ENCODE peak calls at places on chromosomes 12 and 14, in ten cellular contexts. One of them, this sample, is unnamed.

GRCh38 chr12:49055978-49056754 is 4.4 kb downstream of the KMT2D start:
- DNase-seq in HCT116: peak; percentile 35
- DNase-seq in uterus: peak; percentile 67
- DNase-seq in sigmoid colon: peak; percentile 82
- DNase-seq in A549: peak; percentile 75
- DNase-seq in testis: peak; percentile 85
- DNase-seq in lower leg skin: no peak
- DNase-seq in IMR-90: peak; percentile 82
- DNase-seq in ovary: no peak
- DNase-seq in heart left ventricle: peak; percentile 73
- DNase-seq in this sample: peak; percentile 98

GRCh38 chr12:48105321-48105866 is 485 bp downstream of the SENP1 start:
- DNase-seq in lower leg skin: peak; percentile 87
- DNase-seq in testis: no peak
- DNase-seq in heart left ventricle: no peak
- DNase-seq in sigmoid colon: no peak
- DNase-seq in uterus: no peak
- DNase-seq in ovary: no peak
- DNase-seq in A549: peak; percentile 23
- DNase-seq in HCT116: no peak
- DNase-seq in IMR-90: peak; percentile 30
- DNase-seq in this sample: no peak

GRCh38 chr14:56959869-56960268 is 149.6 kb upstream of the OTX2 start:
- DNase-seq in heart left ventricle: no peak
- DNase-seq in uterus: no peak
- DNase-seq in ovary: no peak
- DNase-seq in sigmoid colon: no peak
- DNase-seq in HCT116: no peak
- DNase-seq in testis: no peak
- DNase-seq in IMR-90: no peak
- DNase-seq in A549: no peak
- DNase-seq in lower leg skin: no peak
- DNase-seq in this sample: no peak

GRCh38 chr14:68945585-68946289 is 33.4 kb downstream of the ACTN1 start:
- DNase-seq in ovary: no peak
- DNase-seq in A549: no peak
- DNase-seq in uterus: no peak
- DNase-seq in heart left ventricle: peak; percentile 20
- DNase-seq in HCT116: no peak
- DNase-seq in testis: no peak
- DNase-seq in IMR-90: no peak
- DNase-seq in sigmoid colon: no peak
- DNase-seq in lower leg skin: no peak
- DNase-seq in this sample: no peak

GRCh38 chr12:44227601-44228000 is 391.7 kb downstream of the TMEM117 start:
- DNase-seq in sigmoid colon: no peak
- DNase-seq in IMR-90: peak; percentile 47
- DNase-seq in testis: no peak
- DNase-seq in uterus: no peak
- DNase-seq in ovary: no peak
- DNase-seq in A549: no peak
- DNase-seq in lower leg skin: no peak
- DNase-seq in heart left ventricle: no peak
- DNase-seq in HCT116: no peak
- DNase-seq in this sample: no peak

GRCh38 chr12:130086777-130087176 is 75.5 kb upstream of the FZD10 start:
- DNase-seq in IMR-90: no peak
- DNase-seq in HCT116: no peak
- DNase-seq in A549: no peak
- DNase-seq in lower leg skin: no peak
- DNase-seq in testis: no peak
- DNase-seq in sigmoid colon: no peak
- DNase-seq in uterus: no peak
- DNase-seq in ovary: no peak
- DNase-seq in heart left ventricle: no peak
- DNase-seq in this sample: no peak

GRCh38 chr14:34049769-34050168 is 98.9 kb upstream of the EGLN3 start:
- DNase-seq in A549: no peak
- DNase-seq in HCT116: no peak
- DNase-seq in heart left ventricle: no peak
- DNase-seq in ovary: no peak
- DNase-seq in uterus: no peak
- DNase-seq in sigmoid colon: no peak
- DNase-seq in IMR-90: no peak
- DNase-seq in lower leg skin: no peak
- DNase-seq in testis: no peak
- DNase-seq in this sample: no peak

GRCh38 chr12:94145231-94145979 is 3.0 kb upstream of the PLXNC1 start:
- DNase-seq in heart left ventricle: no peak
- DNase-seq in A549: no peak
- DNase-seq in IMR-90: peak; percentile 55
- DNase-seq in HCT116: peak; percentile 16
- DNase-seq in ovary: peak; percentile 45
- DNase-seq in uterus: peak; percentile 24
- DNase-seq in testis: peak; percentile 47
- DNase-seq in lower leg skin: no peak
- DNase-seq in sigmoid colon: no peak
- DNase-seq in this sample: peak; percentile 83

GRCh38 chr14:71704210-71704609 is 228.0 kb upstream of the RGS6 start:
- DNase-seq in lower leg skin: no peak
- DNase-seq in A549: no peak
- DNase-seq in uterus: no peak
- DNase-seq in testis: no peak
- DNase-seq in HCT116: no peak
- DNase-seq in ovary: no peak
- DNase-seq in sigmoid colon: no peak
- DNase-seq in heart left ventricle: no peak
- DNase-seq in IMR-90: no peak
- DNase-seq in this sample: no peak

GRCh38 chr12:23049180-23049579 is 424.2 kb downstream of the ETNK1 start:
- DNase-seq in lower leg skin: no peak
- DNase-seq in testis: no peak
- DNase-seq in sigmoid colon: no peak
- DNase-seq in uterus: no peak
- DNase-seq in ovary: no peak
- DNase-seq in HCT116: no peak
- DNase-seq in heart left ventricle: no peak
- DNase-seq in IMR-90: peak; percentile 27
- DNase-seq in A549: no peak
- DNase-seq in this sample: peak; percentile 69

GRCh38 chr14:26522985-26523384 is 74.8 kb downstream of the NOVA1 start:
- DNase-seq in A549: no peak
- DNase-seq in HCT116: no peak
- DNase-seq in heart left ventricle: no peak
- DNase-seq in uterus: no peak
- DNase-seq in lower leg skin: no peak
- DNase-seq in IMR-90: peak; percentile 89
- DNase-seq in ovary: no peak
- DNase-seq in sigmoid colon: no peak
- DNase-seq in testis: no peak
- DNase-seq in this sample: no peak

GRCh38 chr12:51922762-51923505 is 15.6 kb downstream of the ACVRL1 start:
- DNase-seq in testis: peak; percentile 54
- DNase-seq in heart left ventricle: peak; percentile 70
- DNase-seq in HCT116: no peak
- DNase-seq in lower leg skin: peak; percentile 88
- DNase-seq in sigmoid colon: peak; percentile 84
- DNase-seq in A549: no peak
- DNase-seq in uterus: peak; percentile 64
- DNase-seq in ovary: no peak
- DNase-seq in IMR-90: peak; percentile 79
- DNase-seq in this sample: peak; percentile 78
- H3K4me3 ChIP-seq in testis: no peak overlapping the region
- H3K4me3 ChIP-seq in heart left ventricle: peak overlapping the region; percentile 5
- H3K4me3 ChIP-seq in HCT116: no peak overlapping the region
- H3K4me3 ChIP-seq in lower leg skin: no peak overlapping the region
- H3K4me3 ChIP-seq in sigmoid colon: peak overlapping the region; percentile 10
- H3K4me3 ChIP-seq in A549: no peak overlapping the region
- H3K4me3 ChIP-seq in uterus: no peak overlapping the region
- H3K4me3 ChIP-seq in ovary: no peak overlapping the region
- H3K4me3 ChIP-seq in IMR-90: no peak overlapping the region
- H3K4me3 ChIP-seq in this sample: no peak overlapping the region

GRCh38 chr14:106826833-106827369 is 1300.5 kb downstream of the TMEM121 start:
- DNase-seq in testis: no peak
- DNase-seq in A549: no peak
- DNase-seq in uterus: no peak
- DNase-seq in lower leg skin: no peak
- DNase-seq in sigmoid colon: no peak
- DNase-seq in ovary: no peak
- DNase-seq in HCT116: no peak
- DNase-seq in heart left ventricle: no peak
- DNase-seq in IMR-90: no peak
- DNase-seq in this sample: no peak

GRCh38 chr14:106831322-106831720 is 1304.9 kb downstream of the TMEM121 start:
- DNase-seq in ovary: no peak
- DNase-seq in HCT116: no peak
- DNase-seq in testis: peak; percentile 80
- DNase-seq in IMR-90: no peak
- DNase-seq in A549: no peak
- DNase-seq in uterus: no peak
- DNase-seq in lower leg skin: peak; percentile 82
- DNase-seq in sigmoid colon: no peak
- DNase-seq in heart left ventricle: no peak
- DNase-seq in this sample: peak; percentile 68
- TF ChIP-seq CTCF in ovary: no peak
- TF ChIP-seq CTCF in HCT116: peak; percentile 59
- TF ChIP-seq CTCF in testis: no peak
- TF ChIP-seq CTCF in IMR-90: no peak
- TF ChIP-seq CTCF in A549: no peak
- TF ChIP-seq CTCF in uterus: no peak
- TF ChIP-seq CTCF in lower leg skin: no peak
- TF ChIP-seq CTCF in sigmoid colon: no peak
- TF ChIP-seq CTCF in heart left ventricle: peak; percentile 23
- TF ChIP-seq CTCF in this sample: peak; percentile 90

GRCh38 chr12:119179335-119180021 is 747 bp downstream of the HSPB8 start:
- DNase-seq in HCT116: peak; percentile 57
- DNase-seq in lower leg skin: no peak
- DNase-seq in uterus: peak; percentile 41
- DNase-seq in ovary: peak; percentile 39
- DNase-seq in sigmoid colon: peak; percentile 76
- DNase-seq in testis: peak; percentile 68
- DNase-seq in IMR-90: peak; percentile 70
- DNase-seq in heart left ventricle: peak; percentile 55
- DNase-seq in A549: peak; percentile 64
- DNase-seq in this sample: no peak
- TF ChIP-seq POLR2A in HCT116: no peak
- TF ChIP-seq POLR2A in lower leg skin: no peak
- TF ChIP-seq POLR2A in uterus: peak; percentile 21
- TF ChIP-seq POLR2A in ovary: no peak
- TF ChIP-seq POLR2A in sigmoid colon: no peak
- TF ChIP-seq POLR2A in testis: no peak
- TF ChIP-seq POLR2A in IMR-90: no peak
- TF ChIP-seq POLR2A in heart left ventricle: no peak
- TF ChIP-seq POLR2A in A549: no peak
- TF ChIP-seq POLR2A in this sample: no peak

DNA sequence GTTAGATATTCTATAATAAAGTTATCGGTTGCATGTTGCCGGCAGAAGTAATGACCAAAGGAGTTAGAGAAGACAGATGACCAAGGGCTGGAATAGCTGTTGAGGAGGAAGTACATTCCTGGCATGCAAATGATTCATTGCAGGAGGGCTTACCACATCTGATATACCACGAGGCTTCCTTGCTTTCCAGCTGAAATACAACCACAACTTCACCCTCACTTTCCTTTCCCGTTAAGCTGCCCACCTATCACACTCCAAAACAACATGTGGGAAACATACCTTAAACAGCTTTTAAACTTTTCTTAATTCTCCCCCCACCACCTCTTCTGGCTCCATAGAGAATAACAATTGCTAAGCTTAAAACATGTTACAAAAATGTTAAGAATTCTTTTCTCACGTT is 594.1 kb downstream of the NRXN3 start:
- DNase-seq in lower leg skin: no peak
- DNase-seq in A549: no peak
- DNase-seq in IMR-90: peak; percentile 1
- DNase-seq in heart left ventricle: no peak
- DNase-seq in uterus: no peak
- DNase-seq in testis: no peak
- DNase-seq in HCT116: no peak
- DNase-seq in ovary: no peak
- DNase-seq in sigmoid colon: no peak
- DNase-seq in this sample: no peak
- H3K4me3 ChIP-seq in lower leg skin: no peak overlapping the region
- H3K4me3 ChIP-seq in A549: no peak overlapping the region
- H3K4me3 ChIP-seq in IMR-90: no peak overlapping the region
- H3K4me3 ChIP-seq in heart left ventricle: no peak overlapping the region
- H3K4me3 ChIP-seq in uterus: no peak overlapping the region
- H3K4me3 ChIP-seq in testis: no peak overlapping the region
- H3K4me3 ChIP-seq in HCT116: no peak overlapping the region
- H3K4me3 ChIP-seq in ovary: no peak overlapping the region
- H3K4me3 ChIP-seq in sigmoid colon: no peak overlapping the region
- H3K4me3 ChIP-seq in this sample: no peak overlapping the region

GRCh38 chr14:85991156-85991555 is 461.2 kb downstream of the FLRT2 start:
- DNase-seq in sigmoid colon: no peak
- DNase-seq in IMR-90: peak; percentile 82
- DNase-seq in lower leg skin: no peak
- DNase-seq in heart left ventricle: no peak
- DNase-seq in testis: no peak
- DNase-seq in uterus: no peak
- DNase-seq in HCT116: no peak
- DNase-seq in ovary: no peak
- DNase-seq in A549: no peak
- DNase-seq in this sample: peak; percentile 1

GRCh38 chr14:85987292-85987691 is 457.3 kb downstream of the FLRT2 start:
- DNase-seq in sigmoid colon: no peak
- DNase-seq in IMR-90: no peak
- DNase-seq in heart left ventricle: no peak
- DNase-seq in A549: no peak
- DNase-seq in ovary: no peak
- DNase-seq in uterus: no peak
- DNase-seq in lower leg skin: no peak
- DNase-seq in testis: no peak
- DNase-seq in HCT116: no peak
- DNase-seq in this sample: no peak
- TF ChIP-seq CTCF in sigmoid colon: no peak
- TF ChIP-seq CTCF in IMR-90: no peak
- TF ChIP-seq CTCF in heart left ventricle: no peak
- TF ChIP-seq CTCF in A549: no peak
- TF ChIP-seq CTCF in ovary: no peak
- TF ChIP-seq CTCF in uterus: no peak
- TF ChIP-seq CTCF in lower leg skin: no peak
- TF ChIP-seq CTCF in testis: no peak
- TF ChIP-seq CTCF in HCT116: no peak
- TF ChIP-seq CTCF in this sample: no peak